ENCODE peak calls at places on chromosomes 3 and 15, in six cellular contexts. F, I, S, N, D and J are unnamed samples.

GRCh38 chr15:69853572-69853971 is 244.1 kb downstream of the TLE3 start:
- DNase-seq in I (peak; percentile 43), N (peak; percentile 95), S (peak; percentile 96), D (no peak), F (peak; percentile 84), J (peak; percentile 98)

GRCh38 chr15:99343836-99344551 is 92.7 kb downstream of the LRRC28 start:
- DNase-seq in I (peak; percentile 71), S (peak; percentile 48), N (no peak), F (no peak), D (peak; percentile 65), J (no peak)

GRCh38 chr3:138465927-138466326 is 31.5 kb downstream of the ESYT3 start:
- DNase-seq in N (no peak), I (no peak), S (no peak), D (no peak), F (peak; percentile 22), J (no peak)

GRCh38 chr3:132399054-132399929 is 18.0 kb upstream of the DNAJC13 start:
- DNase-seq in N (peak; percentile 43), S (peak; percentile 69), I (peak; percentile 47), F (peak; percentile 68), D (no peak), J (peak; percentile 66)

GRCh38 chr3:181761906-181762305 is 50.2 kb downstream of the SOX2 start:
- DNase-seq in N (peak; percentile 16), D (no peak), I (no peak), F (no peak), S (no peak), J (no peak)

GRCh38 chr3:2099028-2099671 is 484 bp downstream of the CNTN4 start:
- DNase-seq in N (no peak), S (peak; percentile 88), I (peak; percentile 53), F (no peak), D (peak; percentile 79), J (peak; percentile 69)

GRCh38 chr3:172181936-172182708 is 142.7 kb downstream of the FNDC3B start:
- DNase-seq in N (no peak), D (no peak), I (no peak), S (peak; percentile 75), F (peak; percentile 82), J (peak; percentile 93)

GRCh38 chr15:55916666-55917409 is 76.6 kb downstream of the NEDD4 start:
- DNase-seq in N (no peak), I (no peak), D (no peak), S (no peak), F (peak; percentile 91), J (peak; percentile 70)

GRCh38 chr15:26967719-26968269 is 3.2 kb upstream of the GABRG3 start:
- DNase-seq in S (peak; percentile 90), D (peak; percentile 72), I (peak; percentile 81), N (no peak), F (no peak), J (no peak)

GRCh38 chr3:141055136-141055535 is 4.0 kb downstream of the SPSB4 start:
- DNase-seq in S (no peak), N (no peak), I (no peak), D (no peak), F (no peak), J (no peak)
- H2BK5ac ChIP-seq in S (no peak overlapping the region), N (no peak overlapping the region), I (no peak overlapping the region), D (no peak overlapping the region), F (no peak overlapping the region), J (no peak overlapping the region)

GRCh38 chr3:127307431-127307830 is 19.6 kb upstream of the PRR20G start:
- DNase-seq in D (no peak), I (no peak), N (no peak), F (no peak), S (no peak), J (no peak)

GRCh38 chr3:127304121-127304744 is 16.4 kb upstream of the PRR20G start:
- DNase-seq in D (no peak), I (no peak), N (peak; percentile 27), F (no peak), S (no peak), J (no peak)

GRCh38 chr3:127307918-127308317 is 20.1 kb upstream of the PRR20G start:
- DNase-seq in S (no peak), I (no peak), N (no peak), D (no peak), F (no peak), J (no peak)

GRCh38 chr3:127305499-127305898 is 17.7 kb upstream of the PRR20G start:
- DNase-seq in D (no peak), I (no peak), S (no peak), F (no peak), N (no peak), J (no peak)

GRCh38 chr3:127306361-127307112 is 18.7 kb upstream of the PRR20G start:
- DNase-seq in D (no peak), I (no peak), N (no peak), F (no peak), S (no peak), J (no peak)
- H2BK120ac ChIP-seq in D (no peak overlapping the region), I (no peak overlapping the region), N (no peak overlapping the region), F (no peak overlapping the region), S (no peak overlapping the region), J (no peak overlapping the region)

GRCh38 chr15:58541410-58542087 is 109.8 kb downstream of the LIPC start:
- DNase-seq in D (no peak), F (no peak), I (no peak), N (no peak), S (no peak), J (no peak)
- H2BK5ac ChIP-seq in D (no peak overlapping the region), F (no peak overlapping the region), I (no peak overlapping the region), N (no peak overlapping the region), S (no peak overlapping the region), J (no peak overlapping the region)

DNA sequence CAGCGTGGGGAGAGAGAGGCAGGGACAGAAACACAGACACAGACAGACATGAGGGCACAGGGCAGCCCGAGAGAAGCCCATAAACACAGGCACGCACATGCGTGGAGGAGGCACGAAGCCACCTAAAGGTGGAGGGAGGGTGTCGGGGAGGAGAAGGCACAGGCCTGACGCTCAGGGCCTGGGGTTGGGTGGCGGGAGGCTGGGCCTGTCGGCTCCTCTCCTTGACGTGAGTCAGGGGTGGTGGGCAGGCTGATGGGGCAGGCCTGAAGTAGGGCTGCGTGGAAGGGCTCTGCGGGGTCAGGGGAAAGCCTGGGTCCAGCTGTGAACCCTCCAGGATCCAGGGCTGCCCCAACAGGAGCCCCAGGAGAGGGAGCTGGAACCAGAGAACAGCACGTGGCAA is 74.2 kb downstream of the EPHB3 start:
- DNase-seq in F (no peak), S (no peak), D (no peak), I (no peak), N (no peak), J (no peak)
- H2BK120ac ChIP-seq in F (peak overlapping the region; percentile 19), S (no peak overlapping the region), D (no peak overlapping the region), I (no peak overlapping the region), N (peak overlapping the region; percentile 15), J (peak overlapping the region; percentile 27)

GRCh38 chr3:71709908-71710511 is 15.2 kb downstream of the EIF4E3 start:
- DNase-seq in S (no peak), I (no peak), F (no peak), N (no peak), D (no peak), J (no peak)
- H2BK5ac ChIP-seq in S (no peak overlapping the region), I (no peak overlapping the region), F (no peak overlapping the region), N (no peak overlapping the region), D (no peak overlapping the region), J (no peak overlapping the region)

GRCh38 chr15:43776101-43776717 is 557 bp downstream of the ELL3 start:
- DNase-seq in I (peak; percentile 73), D (peak; percentile 84), N (no peak), S (peak; percentile 63), F (no peak), J (no peak)

GRCh38 chr15:43774062-43774461 is 2.7 kb downstream of the ELL3 start:
- DNase-seq in I (no peak), D (no peak), S (no peak), F (no peak), N (no peak), J (no peak)

GRCh38 chr15:43776718-43777292 is at the start of gene ELL3:
- DNase-seq in F (peak; percentile 59), D (no peak), S (peak; percentile 87), N (peak; percentile 79), I (peak; percentile 87), J (no peak)

GRCh38 chr15:43777293-43777819 is 590 bp upstream of the ELL3 start:
- DNase-seq in S (peak; percentile 78), F (peak; percentile 55), N (peak; percentile 70), D (peak; percentile 90), I (peak; percentile 83), J (peak; percentile 87)

GRCh38 chr15:43775411-43775965 is 1.3 kb downstream of the ELL3 start:
- DNase-seq in N (peak; percentile 60), D (peak; percentile 66), I (peak; percentile 76), S (peak; percentile 92), F (peak; percentile 58), J (peak; percentile 58)
- H2BK120ac ChIP-seq in N (no peak overlapping the region), D (no peak overlapping the region), I (no peak overlapping the region), S (no peak overlapping the region), F (no peak overlapping the region), J (no peak overlapping the region)

GRCh38 chr15:78077053-78077859 is at the start of gene TBC1D2B:
- DNase-seq in F (peak; percentile 48), D (peak; percentile 82), I (peak; percentile 60), S (peak; percentile 54), N (no peak), J (peak; percentile 61)
- H2BK5ac ChIP-seq in F (peak within 1 kb of the TSS; percentile 71), D (peak within 1 kb of the TSS; percentile 52), I (no peak within 1 kb of the TSS), S (no peak within 1 kb of the TSS), N (peak within 1 kb of the TSS; percentile 56), J (peak within 1 kb of the TSS; percentile 91)

DNA sequence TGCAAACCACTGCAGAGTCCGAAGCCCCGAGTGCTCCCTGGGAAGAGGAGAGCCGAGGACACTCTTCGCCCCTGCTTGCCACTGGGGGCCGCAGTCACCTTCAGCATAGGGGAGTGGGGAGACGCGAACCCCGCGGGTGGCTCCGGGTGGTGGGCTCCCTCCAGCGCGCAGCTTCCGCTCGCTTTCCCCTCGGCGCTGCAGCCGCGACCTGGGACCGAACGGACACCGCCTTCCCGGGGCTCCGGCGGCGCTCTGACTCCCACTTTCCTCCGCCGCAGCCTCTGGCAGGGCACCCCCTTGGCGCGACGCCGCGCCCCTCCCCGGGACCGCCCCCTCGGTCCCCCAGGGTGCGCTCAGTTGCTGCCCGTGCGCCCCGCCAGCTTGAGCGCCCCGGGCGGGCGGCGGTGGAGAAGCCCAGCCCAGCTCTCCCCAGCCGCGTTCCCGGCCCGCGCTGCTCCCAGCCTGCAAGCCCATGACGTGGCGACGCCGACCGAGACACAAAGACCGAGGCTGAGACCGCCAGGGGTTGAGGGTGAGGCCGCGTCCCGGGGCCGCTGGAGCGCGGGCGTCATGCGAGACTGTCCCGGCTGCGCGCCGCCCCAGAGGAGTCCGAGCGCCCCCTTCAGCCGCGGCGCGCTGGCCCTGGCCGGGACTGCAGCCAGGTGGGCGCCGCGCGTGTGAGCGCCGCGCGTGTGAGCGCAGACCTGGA is at the start of gene MINAR1:
- DNase-seq in N (peak; percentile 19), D (peak; percentile 61), I (peak; percentile 47), F (peak; percentile 56), S (peak; percentile 70), J (peak; percentile 66)
- H2BK120ac ChIP-seq in N (peak within 1 kb of the TSS; percentile 43), D (no peak within 1 kb of the TSS), I (no peak within 1 kb of the TSS), F (no peak within 1 kb of the TSS), S (no peak within 1 kb of the TSS), J (no peak within 1 kb of the TSS)